ENCODE peak calls at places on chromosomes 13 and 19, in six cellular contexts. One of them, this sample, is unnamed.

GRCh38 chr13:27018882-27019281 is 152.7 kb downstream of the USP12 start:
- DNase-seq in GM12891: no peak
- DNase-seq in K562: no peak
- DNase-seq in H1: no peak
- DNase-seq in GM12878: no peak
- DNase-seq in HepG2: no peak
- DNase-seq in this sample: no peak

GRCh38 chr19:42629191-42629590 is 34.5 kb upstream of the CEACAM8 start:
- DNase-seq in GM12891: no peak
- DNase-seq in K562: no peak
- DNase-seq in H1: no peak
- DNase-seq in GM12878: no peak
- DNase-seq in HepG2: no peak
- DNase-seq in this sample: no peak

GRCh38 chr13:74217816-74218215 is 83.6 kb upstream of the KLF12 start:
- DNase-seq in GM12891: no peak
- DNase-seq in K562: no peak
- DNase-seq in H1: no peak
- DNase-seq in GM12878: no peak
- DNase-seq in HepG2: no peak
- DNase-seq in this sample: no peak

GRCh38 chr13:41622545-41623429 is 165.4 kb downstream of the RGCC start:
- DNase-seq in GM12891: no peak
- DNase-seq in K562: no peak
- DNase-seq in H1: no peak
- DNase-seq in GM12878: no peak
- DNase-seq in HepG2: no peak
- DNase-seq in this sample: no peak

GRCh38 chr13:103514188-103514587 is 448.0 kb upstream of the SLC10A2 start:
- DNase-seq in GM12891: no peak
- DNase-seq in K562: no peak
- DNase-seq in H1: no peak
- DNase-seq in GM12878: no peak
- DNase-seq in HepG2: no peak
- DNase-seq in this sample: no peak

GRCh38 chr13:24053505-24054251 is 106.8 kb upstream of the SPATA13 start:
- DNase-seq in GM12891: peak; percentile 64
- DNase-seq in K562: peak; percentile 36
- DNase-seq in H1: peak; percentile 76
- DNase-seq in GM12878: peak; percentile 17
- DNase-seq in HepG2: peak; percentile 67
- DNase-seq in this sample: peak; percentile 52

GRCh38 chr13:22114630-22115311 is 443.9 kb downstream of the FGF9 start:
- DNase-seq in GM12891: peak; percentile 30
- DNase-seq in K562: no peak
- DNase-seq in H1: no peak
- DNase-seq in GM12878: peak; percentile 99
- DNase-seq in HepG2: no peak
- DNase-seq in this sample: peak; percentile 44

GRCh38 chr13:80558074-80558473 is 217.1 kb upstream of the SPRY2 start:
- DNase-seq in GM12891: no peak
- DNase-seq in K562: peak; percentile 18
- DNase-seq in H1: no peak
- DNase-seq in GM12878: no peak
- DNase-seq in HepG2: no peak
- DNase-seq in this sample: no peak

GRCh38 chr13:50131998-50132936 is 117.0 kb downstream of the KCNRG start:
- DNase-seq in GM12891: no peak
- DNase-seq in K562: no peak
- DNase-seq in H1: no peak
- DNase-seq in GM12878: no peak
- DNase-seq in HepG2: no peak
- DNase-seq in this sample: no peak

GRCh38 chr19:275000-275399 is 16.2 kb downstream of the PLPP2 start:
- DNase-seq in GM12891: no peak
- DNase-seq in K562: no peak
- DNase-seq in H1: no peak
- DNase-seq in GM12878: no peak
- DNase-seq in HepG2: no peak
- DNase-seq in this sample: no peak

GRCh38 chr13:97257228-97257755 is 35.2 kb downstream of the MBNL2 start:
- DNase-seq in GM12891: no peak
- DNase-seq in K562: no peak
- DNase-seq in H1: no peak
- DNase-seq in GM12878: no peak
- DNase-seq in HepG2: no peak
- DNase-seq in this sample: no peak

GRCh38 chr19:4597975-4598671 is 38.6 kb upstream of the SEMA6B start:
- DNase-seq in GM12891: peak; percentile 75
- DNase-seq in K562: peak; percentile 95
- DNase-seq in H1: peak; percentile 91
- DNase-seq in GM12878: no peak
- DNase-seq in HepG2: no peak
- DNase-seq in this sample: peak; percentile 76

GRCh38 chr19:10751109-10751972 is 33.5 kb downstream of the DNM2 start:
- DNase-seq in GM12891: no peak
- DNase-seq in K562: no peak
- DNase-seq in H1: no peak
- DNase-seq in GM12878: no peak
- DNase-seq in HepG2: no peak
- DNase-seq in this sample: no peak

GRCh38 chr19:342801-343421 is 1.7 kb downstream of the MIER2 start:
- DNase-seq in GM12891: no peak
- DNase-seq in K562: peak; percentile 38
- DNase-seq in H1: no peak
- DNase-seq in GM12878: peak; percentile 15
- DNase-seq in HepG2: no peak
- DNase-seq in this sample: no peak

GRCh38 chr19:29060833-29061364 is 152.1 kb downstream of the UQCRFS1 start:
- DNase-seq in GM12891: no peak
- DNase-seq in K562: no peak
- DNase-seq in H1: no peak
- DNase-seq in GM12878: no peak
- DNase-seq in HepG2: no peak
- DNase-seq in this sample: no peak

GRCh38 chr19:40339018-40339728 is 9.0 kb downstream of the C19orf47 start:
- DNase-seq in GM12891: no peak
- DNase-seq in K562: no peak
- DNase-seq in H1: no peak
- DNase-seq in GM12878: no peak
- DNase-seq in HepG2: no peak
- DNase-seq in this sample: no peak

GRCh38 chr13:30466358-30466714 is 600 bp upstream of the HMGB1 start:
- DNase-seq in GM12891: no peak
- DNase-seq in K562: no peak
- DNase-seq in H1: no peak
- DNase-seq in GM12878: no peak
- DNase-seq in HepG2: no peak
- DNase-seq in this sample: peak; percentile 31

GRCh38 chr13:110915057-110915873 is at the start of gene ANKRD10:
- DNase-seq in GM12891: peak; percentile 92
- DNase-seq in K562: peak; percentile 94
- DNase-seq in H1: peak; percentile 99
- DNase-seq in GM12878: peak; percentile 82
- DNase-seq in HepG2: peak; percentile 97
- DNase-seq in this sample: peak; percentile 91

GRCh38 chr19:51003316-51003715 is 1.9 kb upstream of the KLK8 start:
- DNase-seq in GM12891: no peak
- DNase-seq in K562: no peak
- DNase-seq in H1: no peak
- DNase-seq in GM12878: no peak
- DNase-seq in HepG2: no peak
- DNase-seq in this sample: no peak

GRCh38 chr13:107900775-107901174 is 314.6 kb downstream of the LIG4 start:
- DNase-seq in GM12891: no peak
- DNase-seq in K562: no peak
- DNase-seq in H1: no peak
- DNase-seq in GM12878: no peak
- DNase-seq in HepG2: no peak
- DNase-seq in this sample: no peak

GRCh38 chr19:8611890-8612806 is 1.6 kb upstream of the ADAMTS10 start:
- DNase-seq in GM12891: no peak
- DNase-seq in K562: no peak
- DNase-seq in H1: no peak
- DNase-seq in GM12878: no peak
- DNase-seq in HepG2: no peak
- DNase-seq in this sample: no peak

GRCh38 chr19:4732680-4733114 is 9.1 kb upstream of the DPP9 start:
- DNase-seq in GM12891: peak; percentile 73
- DNase-seq in K562: peak; percentile 75
- DNase-seq in H1: peak; percentile 66
- DNase-seq in GM12878: no peak
- DNase-seq in HepG2: peak; percentile 63
- DNase-seq in this sample: peak; percentile 65

GRCh38 chr13:33446821-33447481 is 161.4 kb upstream of the STARD13 start:
- DNase-seq in GM12891: no peak
- DNase-seq in K562: no peak
- DNase-seq in H1: no peak
- DNase-seq in GM12878: no peak
- DNase-seq in HepG2: no peak
- DNase-seq in this sample: no peak

GRCh38 chr13:45119990-45120864 is at the start of gene GTF2F2:
- DNase-seq in GM12891: peak; percentile 68
- DNase-seq in K562: peak; percentile 84
- DNase-seq in H1: peak; percentile 97
- DNase-seq in GM12878: peak; percentile 72
- DNase-seq in HepG2: peak; percentile 76
- DNase-seq in this sample: peak; percentile 70

GRCh38 chr13:45120967-45121366 is 657 bp downstream of the GTF2F2 start:
- DNase-seq in GM12891: no peak
- DNase-seq in K562: no peak
- DNase-seq in H1: no peak
- DNase-seq in GM12878: no peak
- DNase-seq in HepG2: no peak
- DNase-seq in this sample: no peak

GRCh38 chr13:45121421-45121820 is 1.1 kb downstream of the GTF2F2 start:
- DNase-seq in GM12891: no peak
- DNase-seq in K562: no peak
- DNase-seq in H1: no peak
- DNase-seq in GM12878: no peak
- DNase-seq in HepG2: peak; percentile 16
- DNase-seq in this sample: no peak

GRCh38 chr13:45122941-45123340 is 2.6 kb downstream of the GTF2F2 start:
- DNase-seq in GM12891: no peak
- DNase-seq in K562: peak; percentile 43
- DNase-seq in H1: no peak
- DNase-seq in GM12878: no peak
- DNase-seq in HepG2: no peak
- DNase-seq in this sample: no peak

GRCh38 chr13:45119469-45119989 is 781 bp upstream of the GTF2F2 start:
- DNase-seq in GM12891: no peak
- DNase-seq in K562: peak; percentile 10
- DNase-seq in H1: no peak
- DNase-seq in GM12878: peak; percentile 26
- DNase-seq in HepG2: no peak
- DNase-seq in this sample: no peak
- TF ChIP-seq TAF1 in GM12891: peak; percentile 27
- TF ChIP-seq TAF1 in K562: no peak
- TF ChIP-seq TAF1 in H1: no peak
- TF ChIP-seq TAF1 in GM12878: peak; percentile 22
- TF ChIP-seq TAF1 in HepG2: no peak
- TF ChIP-seq TAF1 in this sample: no peak

GRCh38 chr19:37217533-37217854 is 520 bp upstream of the ZNF383 start:
- DNase-seq in GM12891: peak; percentile 62
- DNase-seq in K562: peak; percentile 85
- DNase-seq in H1: no peak
- DNase-seq in GM12878: no peak
- DNase-seq in HepG2: no peak
- DNase-seq in this sample: peak; percentile 70

GRCh38 chr19:37220383-37220782 is 2.4 kb downstream of the ZNF383 start:
- DNase-seq in GM12891: no peak
- DNase-seq in K562: no peak
- DNase-seq in H1: no peak
- DNase-seq in GM12878: no peak
- DNase-seq in HepG2: no peak
- DNase-seq in this sample: no peak

GRCh38 chr19:37217855-37218591 is at the start of gene ZNF383:
- DNase-seq in GM12891: peak; percentile 69
- DNase-seq in K562: peak; percentile 87
- DNase-seq in H1: peak; percentile 92
- DNase-seq in GM12878: peak; percentile 81
- DNase-seq in HepG2: peak; percentile 92
- DNase-seq in this sample: peak; percentile 74

GRCh38 chr19:37221136-37221535 is 3.1 kb downstream of the ZNF383 start:
- DNase-seq in GM12891: no peak
- DNase-seq in K562: no peak
- DNase-seq in H1: no peak
- DNase-seq in GM12878: no peak
- DNase-seq in HepG2: no peak
- DNase-seq in this sample: no peak

GRCh38 chr19:37218592-37218935 is 550 bp downstream of the ZNF383 start:
- DNase-seq in GM12891: no peak
- DNase-seq in K562: no peak
- DNase-seq in H1: no peak
- DNase-seq in GM12878: peak; percentile 5
- DNase-seq in HepG2: no peak
- DNase-seq in this sample: no peak
- TF ChIP-seq POLR2A in GM12891: no peak
- TF ChIP-seq POLR2A in K562: no peak
- TF ChIP-seq POLR2A in H1: no peak
- TF ChIP-seq POLR2A in GM12878: no peak
- TF ChIP-seq POLR2A in HepG2: no peak
- TF ChIP-seq POLR2A in this sample: no peak

GRCh38 chr19:54266133-54266532 is 9.1 kb upstream of the LILRB5 start:
- DNase-seq in GM12891: no peak
- DNase-seq in K562: peak; percentile 69
- DNase-seq in H1: peak; percentile 99
- DNase-seq in GM12878: peak; percentile 19
- DNase-seq in HepG2: peak; percentile 69
- DNase-seq in this sample: no peak
- TF ChIP-seq TAF1 in GM12891: no peak
- TF ChIP-seq TAF1 in K562: no peak
- TF ChIP-seq TAF1 in H1: no peak
- TF ChIP-seq TAF1 in GM12878: no peak
- TF ChIP-seq TAF1 in HepG2: no peak
- TF ChIP-seq TAF1 in this sample: no peak

DNA sequence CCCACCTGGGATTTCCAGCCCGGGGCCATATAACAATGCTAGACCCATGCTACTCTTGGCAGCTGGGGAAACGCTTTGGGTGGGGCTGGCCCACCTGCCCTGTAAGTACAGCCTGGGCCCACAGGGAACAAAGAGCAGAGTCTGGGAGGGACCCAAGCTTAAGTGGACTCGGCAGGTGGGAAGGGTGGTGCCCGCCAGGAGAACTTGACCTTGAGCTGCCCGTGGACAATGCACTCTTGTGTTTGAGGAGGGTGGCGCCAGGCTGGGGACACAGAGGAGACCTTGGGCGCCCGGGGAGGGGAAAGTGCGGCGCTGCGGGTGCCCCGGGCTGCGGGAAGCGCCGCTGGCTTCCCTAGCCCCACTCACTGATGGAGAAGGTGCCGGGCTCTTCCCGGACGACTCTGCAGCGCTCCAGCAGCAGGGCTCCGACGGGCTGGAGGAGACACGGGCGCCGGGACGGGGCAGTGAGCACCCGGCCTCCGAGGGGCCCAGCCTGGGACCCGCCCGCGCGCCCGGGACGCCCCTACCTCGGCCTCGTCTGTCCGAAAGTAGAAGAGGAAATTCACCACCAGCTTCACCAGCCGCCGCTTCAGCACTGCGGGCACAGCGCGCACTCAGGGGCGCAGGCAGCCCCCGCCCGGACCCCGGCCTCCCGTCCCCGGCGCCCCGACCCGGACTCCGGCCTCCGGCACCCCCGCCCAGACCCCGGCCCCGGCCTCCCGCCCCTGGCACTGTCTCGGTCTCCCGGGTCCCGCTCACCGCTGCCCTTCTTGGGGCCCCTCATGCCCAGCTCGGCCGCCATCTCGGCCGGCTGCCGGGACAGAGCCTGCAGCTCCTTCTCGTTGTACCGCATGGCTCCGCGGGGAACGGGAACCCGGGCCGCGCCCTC is 489 bp downstream of the PLEKHJ1 start:
- DNase-seq in GM12891: no peak
- DNase-seq in K562: no peak
- DNase-seq in H1: peak; percentile 62
- DNase-seq in GM12878: no peak
- DNase-seq in HepG2: peak; percentile 85
- DNase-seq in this sample: no peak
- TF ChIP-seq POLR2A in GM12891: peak; percentile 46
- TF ChIP-seq POLR2A in K562: no peak
- TF ChIP-seq POLR2A in H1: no peak
- TF ChIP-seq POLR2A in GM12878: peak; percentile 67
- TF ChIP-seq POLR2A in HepG2: peak; percentile 41
- TF ChIP-seq POLR2A in this sample: peak; percentile 28

This sample was measured in GM12892.